ENCODE peak calls at places on chromosomes 6 and 20, in four cellular contexts. S is SK-N-SH, Q is HepG2, J is GM12878. C is an unnamed sample.

GRCh38 chr6:36333889-36334288 is 2.8 kb downstream of the BNIP5 start:
- DNase-seq in S (no peak), Q (no peak), J (no peak), C (no peak)

GRCh38 chr6:11711994-11712698 is 66.5 kb downstream of the ADTRP start:
- DNase-seq in S (no peak), Q (no peak), J (no peak), C (no peak)

GRCh38 chr6:3033652-3034051 is 34.0 kb downstream of the NQO2 start:
- DNase-seq in S (no peak), Q (no peak), J (no peak), C (no peak)

GRCh38 chr6:43216200-43216599 is 13.1 kb downstream of the DNPH1 start:
- DNase-seq in S (no peak), Q (no peak), J (no peak), C (no peak)

GRCh38 chr6:4743026-4743425 is 33.2 kb upstream of the CDYL start:
- DNase-seq in S (no peak), Q (no peak), J (no peak), C (no peak)

GRCh38 chr6:45983041-45983440 is 32.6 kb downstream of the CLIC5 start:
- DNase-seq in S (no peak), Q (no peak), J (no peak), C (no peak)

GRCh38 chr6:39892490-39893129 is 41.7 kb downstream of the MOCS1 start:
- DNase-seq in S (peak), Q (peak), J (peak), C (peak)

GRCh38 chr6:76026101-76026500 is 46.4 kb downstream of the IMPG1 start:
- DNase-seq in S (no peak), Q (no peak), J (no peak), C (no peak)

GRCh38 chr20:50267041-50267865 is 76.6 kb downstream of the CEBPB start:
- DNase-seq in S (no peak), Q (peak), J (no peak), C (no peak)

GRCh38 chr20:58208944-58209343 is 19.5 kb downstream of the ANKRD60 start:
- DNase-seq in S (no peak), Q (no peak), J (no peak), C (no peak)

GRCh38 chr6:133546098-133546497 is 304.9 kb downstream of the EYA4 start:
- DNase-seq in S (no peak), Q (no peak), J (no peak), C (no peak)

GRCh38 chr6:101539510-101540245 is 146.2 kb downstream of the GRIK2 start:
- DNase-seq in S (no peak), Q (no peak), J (no peak), C (no peak)

GRCh38 chr20:22652685-22653568 is 68.6 kb upstream of the FOXA2 start:
- DNase-seq in S (no peak), Q (no peak), J (no peak), C (no peak)

GRCh38 chr6:63395388-63395787 is 75.6 kb upstream of the LGSN start:
- DNase-seq in S (no peak), Q (no peak), J (no peak), C (no peak)

GRCh38 chr20:8267009-8267408 is 134.9 kb downstream of the PLCB1 start:
- DNase-seq in S (no peak), Q (no peak), J (no peak), C (no peak)

GRCh38 chr20:50034567-50035170 is 51.9 kb downstream of the SNAI1 start:
- DNase-seq in S (peak), Q (no peak), J (no peak), C (no peak)

GRCh38 chr6:159880412-159880811 is 10.4 kb upstream of the MAS1 start:
- DNase-seq in S (no peak), Q (no peak), J (no peak), C (no peak)
- TF ChIP-seq NFIC in S (no peak), Q (no peak), J (no peak), C (no peak)

GRCh38 chr6:121932071-121933009 is 467.1 kb upstream of the HSF2 start:
- DNase-seq in S (peak), Q (peak), J (no peak), C (no peak)
- TF ChIP-seq ZBTB33 in S (peak), Q (no peak), J (no peak), C (no peak)

DNA sequence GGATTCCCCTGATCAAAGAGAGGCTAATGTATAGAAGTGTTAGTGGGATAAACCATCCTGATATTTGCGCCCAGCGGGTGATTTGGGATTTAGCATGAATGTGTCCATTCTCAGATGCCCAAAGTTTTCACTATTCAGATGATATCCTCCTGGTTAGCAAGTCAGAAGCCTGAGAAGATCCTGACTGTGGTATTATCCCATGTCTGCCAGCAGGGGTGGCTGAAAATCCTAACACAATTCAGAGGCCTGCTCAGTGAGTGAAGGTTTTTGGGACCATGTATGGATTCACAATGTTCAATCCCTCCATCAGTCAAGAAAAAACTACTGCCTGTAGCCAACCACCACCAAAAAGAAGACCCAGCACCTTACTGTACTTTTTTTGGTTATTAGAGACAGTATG is 34.1 kb upstream of the SPACA1 start:
- DNase-seq in S (no peak), Q (no peak), J (no peak), C (peak)
- TF ChIP-seq NFIC in S (no peak), Q (no peak), J (no peak), C (no peak)

GRCh38 chr20:38033330-38034107 is at the start of the genes RPRD1B and TTI1:
- DNase-seq in S (peak), Q (peak), J (peak), C (peak)

GRCh38 chr20:38034961-38035360 is 1.4 kb downstream of the RPRD1B start:
- DNase-seq in S (no peak), Q (no peak), J (no peak), C (no peak)

GRCh38 chr20:38031957-38032356 is 1.3 kb downstream of the TTI1 start:
- DNase-seq in S (no peak), Q (no peak), J (no peak), C (no peak)

GRCh38 chr20:38032585-38033329 is 499 bp downstream of the TTI1 start:
- DNase-seq in S (no peak), Q (peak), J (no peak), C (no peak)

DNA sequence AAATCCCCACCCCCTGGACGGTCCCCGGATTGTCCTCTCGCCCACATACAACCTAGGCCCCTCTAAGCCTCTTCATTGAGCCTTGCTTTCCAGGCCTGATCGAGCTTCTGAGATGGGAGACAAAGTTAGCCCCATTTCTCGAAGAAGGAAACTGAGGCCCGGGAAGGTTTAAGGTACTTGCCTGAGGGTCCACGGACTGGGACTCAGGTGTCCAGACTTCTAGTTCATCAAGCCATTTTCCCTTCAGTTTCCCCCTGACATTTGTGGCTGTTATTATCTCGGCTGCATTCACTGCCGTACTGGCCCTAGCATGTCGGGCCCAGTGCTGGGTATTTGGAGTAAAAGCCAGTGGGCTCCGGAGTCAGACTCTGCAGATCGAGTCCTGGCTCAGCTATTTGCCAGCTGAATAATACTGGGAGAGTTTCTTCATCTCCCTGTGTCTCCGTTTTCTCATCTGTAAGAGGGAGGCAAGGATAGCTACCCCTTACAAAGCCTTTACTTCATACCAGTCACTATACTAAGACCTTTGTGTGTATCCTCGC is 633 bp downstream of the RPRD1B start:
- DNase-seq in S (no peak), Q (no peak), J (no peak), C (peak)
- TF ChIP-seq ZBTB33 in S (no peak), Q (peak), J (no peak), C (no peak)

GRCh38 chr20:17479041-17479657 is 52.0 kb downstream of the BFSP1 start:
- DNase-seq in S (no peak), Q (no peak), J (no peak), C (no peak)
- TF ChIP-seq NFIC in S (no peak), Q (no peak), J (no peak), C (no peak)

DNA sequence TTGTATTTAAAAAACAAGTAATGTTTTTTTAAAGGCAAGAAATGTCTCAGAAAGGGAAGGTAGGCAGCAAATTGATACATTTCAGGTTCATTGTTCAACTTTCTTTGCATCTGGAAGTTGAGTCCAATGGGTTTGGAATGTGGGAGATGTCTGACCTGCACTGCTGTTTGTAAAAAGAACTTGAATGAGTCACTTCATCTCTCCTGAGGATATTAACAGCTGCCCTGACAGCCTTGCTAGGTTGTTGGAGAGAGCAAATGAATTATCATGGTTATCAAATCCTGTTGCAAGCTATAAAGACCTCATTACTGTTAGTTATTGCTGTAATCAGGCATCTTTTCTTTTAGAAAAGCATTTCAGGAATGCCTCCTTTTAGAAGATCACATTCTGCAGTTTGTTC is 23.0 kb upstream of the FLRT3 start:
- DNase-seq in S (no peak), Q (no peak), J (no peak), C (no peak)
- TF ChIP-seq ZBTB33 in S (no peak), Q (no peak), J (no peak), C (no peak)

GRCh38 chr6:20265842-20266241 is 53.6 kb upstream of the MBOAT1 start:
- DNase-seq in S (no peak), Q (no peak), J (no peak), C (no peak)
- TF ChIP-seq NFIC in S (no peak), Q (no peak), J (no peak), C (no peak)